ENCODE peak calls at places on chromosomes 6 and 20, in six cellular contexts. F, H, X, S, O and T are unnamed samples.

GRCh38 chr6:150813319-150813992 is 52.0 kb upstream of the MTHFD1L start:
- DNase-seq in X (peak), F (peak), S (no peak), O (peak), H (no peak), T (peak)

GRCh38 chr6:97813881-97814280 is 530.9 kb upstream of the MMS22L start:
- DNase-seq in O (no peak), H (no peak), X (no peak), S (no peak), F (no peak), T (no peak)

GRCh38 chr6:120005292-120005976 is 655.9 kb upstream of the MAN1A1 start:
- DNase-seq in F (no peak), O (no peak), S (no peak), H (no peak), X (no peak), T (no peak)

GRCh38 chr20:1308702-1309095 is 20.2 kb downstream of the SDCBP2 start:
- DNase-seq in F (no peak), H (no peak), X (no peak), O (no peak), S (no peak), T (no peak)

GRCh38 chr6:43812850-43813584 is 43.0 kb downstream of the VEGFA start:
- DNase-seq in S (no peak), X (peak), O (peak), F (no peak), H (no peak), T (no peak)

GRCh38 chr6:10418862-10419748 is 4.2 kb upstream of the TFAP2A start:
- DNase-seq in O (peak), H (peak), F (peak), S (no peak), X (peak), T (no peak)

GRCh38 chr20:39069976-39070375 is 107.8 kb downstream of the DHX35 start:
- DNase-seq in S (peak), X (no peak), H (no peak), F (no peak), O (peak), T (no peak)

GRCh38 chr6:99195986-99196655 is 153.4 kb downstream of the FAXC start:
- DNase-seq in H (no peak), O (no peak), X (no peak), F (no peak), S (no peak), T (no peak)

GRCh38 chr20:34562643-34563042 is 4.1 kb downstream of the MAP1LC3A start:
- DNase-seq in H (no peak), X (peak), O (peak), S (no peak), F (no peak), T (no peak)

GRCh38 chr6:45148278-45148677 is 179.9 kb upstream of the RUNX2 start:
- DNase-seq in F (peak), X (peak), O (peak), H (no peak), S (no peak), T (no peak)

GRCh38 chr6:66772785-66773184 is 1065.8 kb upstream of the EYS start:
- DNase-seq in O (no peak), S (no peak), F (peak), H (no peak), X (peak), T (peak)

GRCh38 chr20:38299963-38300362 is 4.0 kb upstream of the BPI start:
- DNase-seq in H (no peak), O (no peak), S (no peak), F (no peak), X (no peak), T (no peak)

GRCh38 chr6:13420269-13420668 is 67.1 kb downstream of the GFOD1 start:
- DNase-seq in X (no peak), F (no peak), S (no peak), O (no peak), H (no peak), T (no peak)

GRCh38 chr6:53042112-53042511 is 23.1 kb upstream of the FBXO9 start:
- DNase-seq in S (peak), F (peak), O (peak), H (no peak), X (peak), T (peak)

DNA sequence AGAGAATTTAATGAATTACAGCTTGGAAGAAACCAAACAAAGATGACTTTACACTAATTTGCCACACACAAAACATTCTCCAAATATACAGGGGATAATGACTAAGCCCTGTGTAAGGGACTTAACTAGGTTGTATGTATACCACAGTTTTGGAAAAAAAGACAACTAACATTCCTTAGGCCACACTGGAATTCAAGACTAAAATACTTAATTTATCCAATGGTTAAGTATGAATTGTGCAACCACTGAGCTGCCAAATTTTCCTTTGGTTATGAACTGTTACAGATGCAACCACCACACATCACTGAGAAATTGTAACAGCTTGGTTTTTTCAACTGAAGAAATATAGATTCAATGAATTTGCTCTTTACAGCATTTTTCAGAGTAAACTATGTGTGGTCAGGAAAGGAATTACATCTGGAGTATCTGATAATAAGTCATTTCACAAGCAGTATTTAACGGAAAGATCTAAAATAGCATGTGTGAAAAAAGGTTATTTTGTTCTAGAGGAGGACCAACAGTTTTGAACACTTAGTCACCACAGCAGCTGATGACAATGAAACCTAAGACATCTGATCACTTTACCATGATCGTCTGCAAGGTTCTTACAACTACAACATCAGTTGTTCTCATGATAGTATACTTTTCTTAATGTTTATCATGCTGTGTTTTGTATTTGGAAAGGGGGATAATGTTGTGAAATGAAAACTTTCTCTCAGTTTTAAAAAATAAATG is 318.8 kb downstream of the BCKDHB start:
- DNase-seq in S (peak), F (peak), X (peak), O (peak), H (no peak), T (peak)
- TF ChIP-seq CTCF in S (peak), F (peak), X (peak), O (peak), H (no peak), T (no peak)

DNA sequence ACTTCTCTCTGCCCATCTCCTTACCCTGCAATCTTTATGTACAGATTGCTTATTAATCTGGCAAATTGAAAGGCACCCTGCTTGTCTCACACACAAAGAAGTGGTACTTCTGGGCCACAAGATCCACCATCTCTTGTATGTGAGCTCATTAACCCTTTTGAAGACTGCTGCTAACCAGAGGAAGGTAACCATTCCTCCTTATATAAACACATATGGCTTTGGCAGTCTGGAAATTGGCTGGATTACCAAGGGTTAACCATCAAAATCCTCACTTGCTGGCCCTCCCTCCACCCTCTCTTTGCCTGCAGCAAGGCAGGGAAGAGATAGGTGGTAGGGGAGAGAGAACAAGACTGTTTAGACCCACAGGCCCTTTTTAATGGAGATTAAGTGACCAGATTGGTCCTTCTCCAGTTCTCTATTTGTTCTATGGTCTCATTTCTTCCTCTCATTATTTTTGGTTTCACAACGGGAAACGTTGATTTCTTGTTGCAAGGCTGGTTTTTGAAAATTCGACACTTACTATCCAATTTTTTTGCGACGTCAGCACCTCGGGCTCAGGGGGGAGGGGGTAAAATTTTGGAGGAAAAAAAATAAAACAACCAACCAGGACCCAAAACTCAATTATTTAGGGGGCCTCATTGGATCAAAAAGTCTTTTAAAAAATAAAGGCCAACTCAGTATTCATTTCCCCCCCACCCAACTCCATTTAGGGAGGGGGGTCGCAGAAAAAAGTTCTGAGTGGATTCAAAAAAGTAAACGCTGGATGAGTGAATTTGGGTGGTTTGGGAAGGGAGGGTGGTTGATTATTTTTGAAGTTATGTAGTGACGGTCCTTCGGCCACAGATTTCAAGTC is 859 bp downstream of the PPP1R10 start:
- DNase-seq in X (peak), O (no peak), S (peak), H (no peak), F (peak), T (no peak)
- TF ChIP-seq CTCF in X (no peak), O (no peak), S (no peak), H (no peak), F (no peak), T (no peak)

GRCh38 chr20:58327211-58327610 is 17.7 kb downstream of the RAB22A start:
- DNase-seq in F (no peak), S (no peak), X (peak), H (no peak), O (no peak), T (no peak)
- TF ChIP-seq CTCF in F (no peak), S (no peak), X (no peak), H (no peak), O (no peak), T (no peak)

DNA sequence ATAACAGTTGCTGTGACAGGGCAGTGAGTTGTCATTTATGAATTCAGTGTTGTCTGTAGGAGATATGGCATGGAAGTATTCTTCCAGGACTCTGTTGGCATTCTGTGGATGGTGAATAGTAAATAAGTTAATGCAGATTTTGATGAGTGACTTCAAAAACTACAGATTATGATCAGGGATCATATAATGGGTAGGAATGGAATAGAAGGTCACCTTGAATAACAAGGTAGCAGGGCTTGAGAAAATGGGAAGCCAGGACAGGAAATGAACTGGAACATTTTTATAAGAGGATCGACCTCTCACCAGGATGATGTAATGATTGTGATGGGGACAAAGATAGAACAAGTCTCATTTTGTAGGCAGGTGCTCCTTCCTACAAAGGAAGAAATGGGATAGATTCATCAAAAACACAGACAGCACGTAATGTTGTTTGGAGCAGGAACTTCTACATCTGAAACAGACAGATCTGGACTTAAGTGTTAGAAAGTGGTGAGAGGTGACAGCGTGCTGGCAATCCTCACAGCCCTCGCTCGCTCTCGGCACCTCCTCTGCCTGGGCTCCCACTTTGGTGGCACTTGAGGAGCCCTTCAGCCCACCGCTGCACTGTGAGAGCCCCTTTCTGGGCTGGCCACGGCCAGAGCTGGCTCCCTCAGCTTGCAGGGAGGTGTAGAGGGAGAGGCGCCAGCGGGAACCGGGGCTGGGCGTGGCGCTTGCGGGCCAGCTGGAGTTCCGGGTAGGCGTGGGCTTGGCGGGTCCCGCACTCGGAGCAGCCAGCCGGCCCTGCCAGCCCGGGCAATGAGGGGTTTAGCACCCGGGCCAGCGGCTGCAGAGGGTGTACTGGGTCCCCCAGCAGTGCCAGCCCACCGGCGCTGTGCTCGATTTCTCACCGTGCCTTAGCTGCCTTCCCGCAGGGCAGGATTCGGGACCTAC is 30.8 kb upstream of the SSR1 start:
- DNase-seq in S (no peak), F (no peak), O (no peak), H (no peak), X (no peak), T (no peak)
- TF ChIP-seq CTCF in S (no peak), F (no peak), O (no peak), H (no peak), X (no peak), T (no peak)

GRCh38 chr6:7640607-7641577 is 50.9 kb downstream of the SNRNP48 start:
- DNase-seq in O (peak), S (peak), X (peak), H (peak), F (peak), T (peak)
- TF ChIP-seq CTCF in O (no peak), S (peak), X (no peak), H (peak), F (no peak), T (peak)

DNA sequence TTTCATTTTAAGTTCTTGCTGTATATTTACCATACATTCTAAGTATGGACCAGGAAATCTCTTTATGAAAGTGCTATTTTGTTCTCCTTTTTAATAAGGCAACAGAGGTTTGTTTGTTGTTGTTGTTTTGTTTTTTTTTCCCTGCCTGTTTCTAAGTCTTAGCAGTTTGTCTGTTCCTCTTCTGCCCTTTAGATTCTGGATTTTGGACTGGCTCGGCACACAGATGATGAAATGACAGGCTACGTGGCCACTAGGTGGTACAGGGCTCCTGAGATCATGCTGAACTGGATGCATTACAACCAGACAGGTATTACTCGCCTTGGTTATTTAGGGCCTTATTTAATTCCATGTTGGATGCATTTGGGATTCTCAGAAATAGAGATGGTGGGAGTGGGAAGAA is 48.0 kb downstream of the MAPK14 start:
- DNase-seq in H (no peak), F (no peak), X (no peak), O (no peak), S (no peak), T (no peak)
- TF ChIP-seq CTCF in H (peak), F (peak), X (peak), O (no peak), S (peak), T (peak)

GRCh38 chr6:170289108-170289931 is 1.6 kb downstream of the DLL1 start:
- DNase-seq in O (no peak), F (no peak), H (no peak), S (no peak), X (no peak), T (no peak)

GRCh38 chr6:170288091-170288631 is 2.7 kb downstream of the DLL1 start:
- DNase-seq in O (no peak), H (no peak), S (no peak), X (no peak), F (no peak), T (no peak)

GRCh38 chr6:170290306-170291128 is at the start of gene DLL1:
- DNase-seq in H (no peak), F (peak), X (peak), O (peak), S (no peak), T (no peak)

GRCh38 chr6:170291271-170292110 is 613 bp upstream of the DLL1 start:
- DNase-seq in S (no peak), F (no peak), O (no peak), H (no peak), X (no peak), T (no peak)

DNA sequence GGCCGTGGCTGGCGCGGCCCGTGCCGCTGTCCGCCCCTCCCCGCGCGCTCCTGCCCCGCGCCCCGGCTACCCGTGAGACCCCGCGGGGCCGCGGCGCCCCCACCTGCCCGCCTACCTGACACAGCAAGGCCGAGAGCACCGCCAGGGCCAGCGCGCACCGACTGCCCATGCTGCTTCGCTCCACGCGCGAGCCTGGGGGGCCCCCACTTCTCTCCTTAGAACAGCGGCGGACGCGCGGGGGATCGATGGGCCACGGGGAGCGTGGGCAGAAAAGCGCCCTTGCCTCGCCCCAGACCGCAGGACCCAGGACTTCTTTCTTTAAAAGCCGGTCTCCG is 940 bp downstream of the DLL1 start:
- DNase-seq in O (no peak), F (no peak), X (no peak), S (no peak), H (no peak), T (no peak)
- TF ChIP-seq CTCF in O (no peak), F (no peak), X (no peak), S (no peak), H (peak), T (no peak)